ENCODE peak calls at places on chromosomes 13 and 19, in ten cellular contexts. One of them, this sample, is unnamed.
A peak's percentile ranks its signal among the peaks of the same experiment; 100 is the strongest.

GRCh38 chr13:111399334-111399733 is 78.9 kb downstream of the TEX29 start:
- DNase-seq in colonic mucosa: no peak
- DNase-seq in transverse colon: no peak
- DNase-seq in activated CD4-positive, alpha-beta memory T cell treated with anti-CD3 and anti-CD28 coated beads, Interleukin-2, amount 10 ng/mL, durations not matched to agents 7 days and 5 days: no peak
- DNase-seq in IMR-90: no peak
- DNase-seq in mucosa of descending colon: no peak
- DNase-seq in HCT116: no peak
- DNase-seq in frontal cortex: no peak
- DNase-seq in cardiac fibroblast: no peak
- DNase-seq in GM23248: no peak
- DNase-seq in this sample: no peak

GRCh38 chr19:51702754-51703654 is 9.9 kb downstream of the SPACA6 start:
- DNase-seq in activated CD4-positive, alpha-beta memory T cell treated with anti-CD3 and anti-CD28 coated beads, Interleukin-2, amount 10 ng/mL, durations not matched to agents 7 days and 5 days: no peak
- DNase-seq in colonic mucosa: peak; percentile 70
- DNase-seq in transverse colon: peak; percentile 70
- DNase-seq in HCT116: no peak
- DNase-seq in GM23248: peak; percentile 21
- DNase-seq in cardiac fibroblast: no peak
- DNase-seq in mucosa of descending colon: peak; percentile 77
- DNase-seq in IMR-90: no peak
- DNase-seq in frontal cortex: peak; percentile 28
- DNase-seq in this sample: no peak

GRCh38 chr19:6071840-6072239 is 38.5 kb downstream of the RFX2 start:
- DNase-seq in activated CD4-positive, alpha-beta memory T cell treated with anti-CD3 and anti-CD28 coated beads, Interleukin-2, amount 10 ng/mL, durations not matched to agents 7 days and 5 days: no peak
- DNase-seq in transverse colon: no peak
- DNase-seq in frontal cortex: no peak
- DNase-seq in colonic mucosa: no peak
- DNase-seq in GM23248: peak; percentile 46
- DNase-seq in mucosa of descending colon: no peak
- DNase-seq in cardiac fibroblast: no peak
- DNase-seq in IMR-90: no peak
- DNase-seq in HCT116: no peak
- DNase-seq in this sample: no peak

GRCh38 chr19:4717191-4717965 is 6.3 kb downstream of the DPP9 start:
- DNase-seq in frontal cortex: no peak
- DNase-seq in transverse colon: no peak
- DNase-seq in IMR-90: peak; percentile 70
- DNase-seq in colonic mucosa: no peak
- DNase-seq in cardiac fibroblast: peak; percentile 24
- DNase-seq in mucosa of descending colon: no peak
- DNase-seq in HCT116: no peak
- DNase-seq in activated CD4-positive, alpha-beta memory T cell treated with anti-CD3 and anti-CD28 coated beads, Interleukin-2, amount 10 ng/mL, durations not matched to agents 7 days and 5 days: no peak
- DNase-seq in GM23248: no peak
- DNase-seq in this sample: peak; percentile 68

GRCh38 chr19:51479531-51480331 is 1.4 kb downstream of the CEACAM18 start:
- DNase-seq in transverse colon: no peak
- DNase-seq in GM23248: no peak
- DNase-seq in HCT116: no peak
- DNase-seq in frontal cortex: no peak
- DNase-seq in cardiac fibroblast: no peak
- DNase-seq in mucosa of descending colon: no peak
- DNase-seq in colonic mucosa: no peak
- DNase-seq in IMR-90: no peak
- DNase-seq in activated CD4-positive, alpha-beta memory T cell treated with anti-CD3 and anti-CD28 coated beads, Interleukin-2, amount 10 ng/mL, durations not matched to agents 7 days and 5 days: no peak
- DNase-seq in this sample: no peak

GRCh38 chr13:99218969-99219368 is 18.3 kb downstream of the UBAC2 start:
- DNase-seq in HCT116: no peak
- DNase-seq in cardiac fibroblast: no peak
- DNase-seq in IMR-90: no peak
- DNase-seq in transverse colon: peak; percentile 25
- DNase-seq in GM23248: no peak
- DNase-seq in mucosa of descending colon: no peak
- DNase-seq in activated CD4-positive, alpha-beta memory T cell treated with anti-CD3 and anti-CD28 coated beads, Interleukin-2, amount 10 ng/mL, durations not matched to agents 7 days and 5 days: peak; percentile 72
- DNase-seq in colonic mucosa: no peak
- DNase-seq in frontal cortex: no peak
- DNase-seq in this sample: no peak

GRCh38 chr13:106471957-106472543 is 63.4 kb downstream of the EFNB2 start:
- DNase-seq in HCT116: peak; percentile 95
- DNase-seq in cardiac fibroblast: peak; percentile 75
- DNase-seq in mucosa of descending colon: peak; percentile 62
- DNase-seq in activated CD4-positive, alpha-beta memory T cell treated with anti-CD3 and anti-CD28 coated beads, Interleukin-2, amount 10 ng/mL, durations not matched to agents 7 days and 5 days: no peak
- DNase-seq in IMR-90: peak; percentile 91
- DNase-seq in colonic mucosa: peak; percentile 69
- DNase-seq in frontal cortex: no peak
- DNase-seq in transverse colon: peak; percentile 73
- DNase-seq in GM23248: peak; percentile 94
- DNase-seq in this sample: peak; percentile 45

GRCh38 chr19:46990998-46991676 is 28.5 kb upstream of the NPAS1 start:
- DNase-seq in colonic mucosa: peak; percentile 86
- DNase-seq in transverse colon: peak; percentile 86
- DNase-seq in cardiac fibroblast: peak; percentile 94
- DNase-seq in mucosa of descending colon: peak; percentile 67
- DNase-seq in IMR-90: peak; percentile 81
- DNase-seq in GM23248: peak; percentile 93
- DNase-seq in HCT116: peak; percentile 48
- DNase-seq in activated CD4-positive, alpha-beta memory T cell treated with anti-CD3 and anti-CD28 coated beads, Interleukin-2, amount 10 ng/mL, durations not matched to agents 7 days and 5 days: peak; percentile 68
- DNase-seq in frontal cortex: peak; percentile 76
- DNase-seq in this sample: peak; percentile 89

GRCh38 chr13:37617162-37617561 is 18.6 kb upstream of the POSTN start:
- DNase-seq in activated CD4-positive, alpha-beta memory T cell treated with anti-CD3 and anti-CD28 coated beads, Interleukin-2, amount 10 ng/mL, durations not matched to agents 7 days and 5 days: no peak
- DNase-seq in GM23248: peak; percentile 69
- DNase-seq in mucosa of descending colon: no peak
- DNase-seq in HCT116: no peak
- DNase-seq in colonic mucosa: no peak
- DNase-seq in frontal cortex: no peak
- DNase-seq in cardiac fibroblast: peak; percentile 90
- DNase-seq in transverse colon: no peak
- DNase-seq in IMR-90: peak; percentile 80
- DNase-seq in this sample: no peak

GRCh38 chr19:17475541-17476115 is 5.3 kb downstream of the SLC27A1 start:
- DNase-seq in GM23248: peak; percentile 70
- DNase-seq in IMR-90: peak; percentile 61
- DNase-seq in activated CD4-positive, alpha-beta memory T cell treated with anti-CD3 and anti-CD28 coated beads, Interleukin-2, amount 10 ng/mL, durations not matched to agents 7 days and 5 days: no peak
- DNase-seq in transverse colon: peak; percentile 31
- DNase-seq in colonic mucosa: no peak
- DNase-seq in frontal cortex: peak; percentile 75
- DNase-seq in mucosa of descending colon: no peak
- DNase-seq in HCT116: peak; percentile 69
- DNase-seq in cardiac fibroblast: peak; percentile 76
- DNase-seq in this sample: peak; percentile 99

GRCh38 chr13:95915102-95915501 is 138.1 kb downstream of the UGGT2 start:
- DNase-seq in HCT116: no peak
- DNase-seq in transverse colon: no peak
- DNase-seq in GM23248: no peak
- DNase-seq in colonic mucosa: no peak
- DNase-seq in mucosa of descending colon: no peak
- DNase-seq in activated CD4-positive, alpha-beta memory T cell treated with anti-CD3 and anti-CD28 coated beads, Interleukin-2, amount 10 ng/mL, durations not matched to agents 7 days and 5 days: no peak
- DNase-seq in frontal cortex: no peak
- DNase-seq in cardiac fibroblast: no peak
- DNase-seq in IMR-90: no peak
- DNase-seq in this sample: no peak

GRCh38 chr19:35090160-35090794 is 25.3 kb upstream of the FXYD3 start:
- DNase-seq in transverse colon: peak; percentile 58
- DNase-seq in colonic mucosa: peak; percentile 68
- DNase-seq in GM23248: peak; percentile 73
- DNase-seq in IMR-90: peak; percentile 53
- DNase-seq in frontal cortex: peak; percentile 73
- DNase-seq in activated CD4-positive, alpha-beta memory T cell treated with anti-CD3 and anti-CD28 coated beads, Interleukin-2, amount 10 ng/mL, durations not matched to agents 7 days and 5 days: peak; percentile 28
- DNase-seq in HCT116: peak; percentile 48
- DNase-seq in mucosa of descending colon: no peak
- DNase-seq in cardiac fibroblast: peak; percentile 78
- DNase-seq in this sample: peak; percentile 76

GRCh38 chr19:53467503-53468262 is at the start of gene ZNF813:
- DNase-seq in activated CD4-positive, alpha-beta memory T cell treated with anti-CD3 and anti-CD28 coated beads, Interleukin-2, amount 10 ng/mL, durations not matched to agents 7 days and 5 days: peak; percentile 96
- DNase-seq in HCT116: no peak
- DNase-seq in mucosa of descending colon: peak; percentile 96
- DNase-seq in transverse colon: peak; percentile 98
- DNase-seq in colonic mucosa: peak; percentile 99
- DNase-seq in cardiac fibroblast: peak; percentile 87
- DNase-seq in IMR-90: peak; percentile 76
- DNase-seq in GM23248: peak; percentile 94
- DNase-seq in frontal cortex: peak; percentile 84
- DNase-seq in this sample: peak; percentile 94

GRCh38 chr13:30697177-30697953 is 38.0 kb upstream of the ALOX5AP start:
- DNase-seq in HCT116: no peak
- DNase-seq in mucosa of descending colon: no peak
- DNase-seq in cardiac fibroblast: peak; percentile 58
- DNase-seq in IMR-90: no peak
- DNase-seq in GM23248: peak; percentile 44
- DNase-seq in transverse colon: no peak
- DNase-seq in frontal cortex: no peak
- DNase-seq in activated CD4-positive, alpha-beta memory T cell treated with anti-CD3 and anti-CD28 coated beads, Interleukin-2, amount 10 ng/mL, durations not matched to agents 7 days and 5 days: no peak
- DNase-seq in colonic mucosa: peak; percentile 61
- DNase-seq in this sample: peak; percentile 28

GRCh38 chr19:43768273-43769050 is 12.3 kb downstream of the KCNN4 start:
- DNase-seq in cardiac fibroblast: peak; percentile 19
- DNase-seq in GM23248: no peak
- DNase-seq in activated CD4-positive, alpha-beta memory T cell treated with anti-CD3 and anti-CD28 coated beads, Interleukin-2, amount 10 ng/mL, durations not matched to agents 7 days and 5 days: no peak
- DNase-seq in frontal cortex: no peak
- DNase-seq in HCT116: no peak
- DNase-seq in mucosa of descending colon: no peak
- DNase-seq in colonic mucosa: peak; percentile 77
- DNase-seq in IMR-90: no peak
- DNase-seq in transverse colon: peak; percentile 71
- DNase-seq in this sample: no peak

GRCh38 chr19:49820125-49820524 is 2.0 kb downstream of the MED25 start:
- DNase-seq in cardiac fibroblast: peak; percentile 82
- DNase-seq in transverse colon: no peak
- DNase-seq in GM23248: no peak
- DNase-seq in frontal cortex: no peak
- DNase-seq in IMR-90: no peak
- DNase-seq in mucosa of descending colon: no peak
- DNase-seq in HCT116: no peak
- DNase-seq in colonic mucosa: no peak
- DNase-seq in activated CD4-positive, alpha-beta memory T cell treated with anti-CD3 and anti-CD28 coated beads, Interleukin-2, amount 10 ng/mL, durations not matched to agents 7 days and 5 days: no peak
- DNase-seq in this sample: no peak

GRCh38 chr13:39249971-39250370 is 211.7 kb downstream of the NHLRC3 start:
- DNase-seq in GM23248: no peak
- DNase-seq in activated CD4-positive, alpha-beta memory T cell treated with anti-CD3 and anti-CD28 coated beads, Interleukin-2, amount 10 ng/mL, durations not matched to agents 7 days and 5 days: no peak
- DNase-seq in IMR-90: no peak
- DNase-seq in cardiac fibroblast: no peak
- DNase-seq in colonic mucosa: no peak
- DNase-seq in frontal cortex: no peak
- DNase-seq in HCT116: no peak
- DNase-seq in mucosa of descending colon: no peak
- DNase-seq in transverse colon: no peak
- DNase-seq in this sample: no peak

GRCh38 chr13:85659493-85659892 is 139.7 kb downstream of the SLITRK6 start:
- DNase-seq in mucosa of descending colon: no peak
- DNase-seq in IMR-90: peak; percentile 53
- DNase-seq in frontal cortex: no peak
- DNase-seq in transverse colon: no peak
- DNase-seq in activated CD4-positive, alpha-beta memory T cell treated with anti-CD3 and anti-CD28 coated beads, Interleukin-2, amount 10 ng/mL, durations not matched to agents 7 days and 5 days: no peak
- DNase-seq in cardiac fibroblast: peak; percentile 11
- DNase-seq in GM23248: no peak
- DNase-seq in colonic mucosa: no peak
- DNase-seq in HCT116: no peak
- DNase-seq in this sample: no peak

GRCh38 chr13:40194204-40194806 is 472.1 kb downstream of the FOXO1 start:
- DNase-seq in frontal cortex: no peak
- DNase-seq in HCT116: no peak
- DNase-seq in cardiac fibroblast: peak; percentile 78
- DNase-seq in mucosa of descending colon: no peak
- DNase-seq in colonic mucosa: no peak
- DNase-seq in GM23248: peak; percentile 60
- DNase-seq in activated CD4-positive, alpha-beta memory T cell treated with anti-CD3 and anti-CD28 coated beads, Interleukin-2, amount 10 ng/mL, durations not matched to agents 7 days and 5 days: no peak
- DNase-seq in IMR-90: no peak
- DNase-seq in transverse colon: no peak
- DNase-seq in this sample: no peak

This sample was measured in SJCRH30.